ENCODE peak calls at places on chromosomes 16 and 17, in six cellular contexts. One of them, this sample, is unnamed.

GRCh38 chr16:1152123-1152638 is 725 bp upstream of the CACNA1H start:
- DNase-seq in A549: no peak
- DNase-seq in HepG2: no peak
- DNase-seq in GM12878: no peak
- DNase-seq in endothelial cell of umbilical vein: no peak
- DNase-seq in K562: no peak
- DNase-seq in this sample: no peak

GRCh38 chr16:85227924-85228462 is 115.7 kb upstream of the CIBAR2 start:
- DNase-seq in GM12878: no peak
- DNase-seq in A549: no peak
- DNase-seq in K562: peak
- DNase-seq in endothelial cell of umbilical vein: no peak
- DNase-seq in HepG2: no peak
- DNase-seq in this sample: peak

GRCh38 chr17:32310927-32311568 is 30.9 kb downstream of the C17orf75 start:
- DNase-seq in K562: no peak
- DNase-seq in GM12878: no peak
- DNase-seq in HepG2: no peak
- DNase-seq in A549: no peak
- DNase-seq in endothelial cell of umbilical vein: no peak
- DNase-seq in this sample: peak

GRCh38 chr17:45948881-45949624 is 50.0 kb upstream of the STH start:
- DNase-seq in endothelial cell of umbilical vein: peak
- DNase-seq in A549: peak
- DNase-seq in K562: peak
- DNase-seq in HepG2: peak
- DNase-seq in GM12878: no peak
- DNase-seq in this sample: peak

GRCh38 chr17:83151442-83152220 is 72.2 kb downstream of the METRNL start:
- DNase-seq in GM12878: no peak
- DNase-seq in endothelial cell of umbilical vein: no peak
- DNase-seq in HepG2: peak
- DNase-seq in K562: no peak
- DNase-seq in A549: no peak
- DNase-seq in this sample: no peak

GRCh38 chr16:75599452-75600277 is 23.4 kb downstream of the ADAT1 start:
- DNase-seq in A549: no peak
- DNase-seq in K562: no peak
- DNase-seq in HepG2: no peak
- DNase-seq in endothelial cell of umbilical vein: no peak
- DNase-seq in GM12878: no peak
- DNase-seq in this sample: no peak

GRCh38 chr16:28258571-28258970 is 33.8 kb upstream of the SBK1 start:
- DNase-seq in GM12878: no peak
- DNase-seq in HepG2: no peak
- DNase-seq in endothelial cell of umbilical vein: no peak
- DNase-seq in A549: no peak
- DNase-seq in K562: no peak
- DNase-seq in this sample: no peak

GRCh38 chr16:67084345-67085028 is 25.3 kb upstream of the PHAF1 start:
- DNase-seq in A549: no peak
- DNase-seq in endothelial cell of umbilical vein: no peak
- DNase-seq in GM12878: no peak
- DNase-seq in K562: no peak
- DNase-seq in HepG2: peak
- DNase-seq in this sample: peak

GRCh38 chr16:30886145-30886544 is 7.7 kb downstream of the BCL7C start:
- DNase-seq in A549: no peak
- DNase-seq in endothelial cell of umbilical vein: no peak
- DNase-seq in HepG2: no peak
- DNase-seq in K562: no peak
- DNase-seq in GM12878: no peak
- DNase-seq in this sample: no peak

GRCh38 chr16:30888856-30889499 is 4.9 kb downstream of the BCL7C start:
- DNase-seq in HepG2: no peak
- DNase-seq in endothelial cell of umbilical vein: no peak
- DNase-seq in GM12878: no peak
- DNase-seq in A549: no peak
- DNase-seq in K562: no peak
- DNase-seq in this sample: no peak

GRCh38 chr16:30889721-30890120 is 4.2 kb downstream of the BCL7C start:
- DNase-seq in HepG2: no peak
- DNase-seq in GM12878: no peak
- DNase-seq in A549: no peak
- DNase-seq in endothelial cell of umbilical vein: no peak
- DNase-seq in K562: no peak
- DNase-seq in this sample: no peak

GRCh38 chr16:30885196-30885595 is 8.7 kb downstream of the BCL7C start:
- DNase-seq in K562: no peak
- DNase-seq in HepG2: no peak
- DNase-seq in GM12878: no peak
- DNase-seq in A549: no peak
- DNase-seq in endothelial cell of umbilical vein: no peak
- DNase-seq in this sample: no peak

DNA sequence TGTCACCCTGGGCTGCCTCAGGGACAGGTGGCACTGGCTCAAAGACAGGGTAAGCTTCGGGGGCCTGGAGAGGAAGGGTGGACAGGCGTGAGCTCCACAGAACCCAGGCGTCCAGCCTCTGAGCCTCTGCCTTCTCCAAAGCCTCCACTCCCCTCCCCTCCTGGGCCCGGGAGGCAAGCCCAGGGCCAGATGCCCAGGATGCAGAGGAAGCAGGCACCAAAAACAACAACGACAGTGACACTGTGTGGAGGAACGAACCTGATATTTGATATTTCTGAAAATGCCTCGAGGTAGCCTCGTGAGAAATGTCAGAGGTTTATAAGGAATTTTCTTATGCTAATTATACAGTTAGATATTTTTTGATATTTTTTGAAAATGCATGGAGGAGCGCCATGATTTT is 6.0 kb downstream of the BCL7C start:
- DNase-seq in K562: no peak
- DNase-seq in endothelial cell of umbilical vein: no peak
- DNase-seq in GM12878: no peak
- DNase-seq in A549: no peak
- DNase-seq in HepG2: no peak
- DNase-seq in this sample: no peak
- TF ChIP-seq MYC in K562: no peak
- TF ChIP-seq MYC in endothelial cell of umbilical vein: no peak
- TF ChIP-seq MYC in GM12878: no peak
- TF ChIP-seq MYC in A549: no peak
- TF ChIP-seq MYC in HepG2: no peak
- TF ChIP-seq MYC in this sample: no peak

DNA sequence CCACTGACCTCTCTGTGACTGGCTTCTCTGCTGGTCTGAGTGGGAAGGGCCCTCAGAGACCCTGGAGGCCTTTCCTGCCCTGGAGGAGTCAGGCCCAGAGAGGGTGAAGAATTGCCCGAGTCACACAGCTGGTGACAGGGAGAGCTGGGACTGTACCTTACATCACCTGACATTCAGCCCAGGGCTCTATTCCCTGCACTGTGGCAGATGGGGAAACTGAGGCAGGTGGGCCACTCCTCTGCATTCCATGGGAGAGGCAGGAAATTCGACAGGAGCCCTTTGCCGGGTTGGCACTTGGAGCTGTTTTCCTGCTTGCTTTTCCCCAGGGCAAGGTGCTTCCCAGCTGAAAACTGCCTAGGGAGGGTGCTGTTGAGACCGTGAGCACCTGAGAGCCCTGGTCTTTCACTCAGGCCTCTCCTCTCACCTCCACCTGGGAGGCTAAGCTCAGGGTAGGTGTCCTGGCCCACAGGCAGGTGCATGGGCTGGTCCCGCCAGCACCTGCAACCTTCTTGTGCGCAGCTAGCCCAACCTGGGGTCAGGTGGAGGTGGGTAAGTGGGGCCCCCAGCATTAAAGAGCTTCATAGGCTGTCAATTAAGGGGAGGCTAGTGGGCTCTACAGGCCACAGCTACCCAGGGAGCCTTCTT is 8.5 kb downstream of the ADCY7 start:
- DNase-seq in HepG2: no peak
- DNase-seq in GM12878: no peak
- DNase-seq in K562: no peak
- DNase-seq in endothelial cell of umbilical vein: no peak
- DNase-seq in A549: no peak
- DNase-seq in this sample: no peak
- TF ChIP-seq POLR2A in HepG2: no peak
- TF ChIP-seq POLR2A in GM12878: no peak
- TF ChIP-seq POLR2A in K562: no peak
- TF ChIP-seq POLR2A in endothelial cell of umbilical vein: no peak
- TF ChIP-seq POLR2A in A549: no peak
- TF ChIP-seq POLR2A in this sample: peak

DNA sequence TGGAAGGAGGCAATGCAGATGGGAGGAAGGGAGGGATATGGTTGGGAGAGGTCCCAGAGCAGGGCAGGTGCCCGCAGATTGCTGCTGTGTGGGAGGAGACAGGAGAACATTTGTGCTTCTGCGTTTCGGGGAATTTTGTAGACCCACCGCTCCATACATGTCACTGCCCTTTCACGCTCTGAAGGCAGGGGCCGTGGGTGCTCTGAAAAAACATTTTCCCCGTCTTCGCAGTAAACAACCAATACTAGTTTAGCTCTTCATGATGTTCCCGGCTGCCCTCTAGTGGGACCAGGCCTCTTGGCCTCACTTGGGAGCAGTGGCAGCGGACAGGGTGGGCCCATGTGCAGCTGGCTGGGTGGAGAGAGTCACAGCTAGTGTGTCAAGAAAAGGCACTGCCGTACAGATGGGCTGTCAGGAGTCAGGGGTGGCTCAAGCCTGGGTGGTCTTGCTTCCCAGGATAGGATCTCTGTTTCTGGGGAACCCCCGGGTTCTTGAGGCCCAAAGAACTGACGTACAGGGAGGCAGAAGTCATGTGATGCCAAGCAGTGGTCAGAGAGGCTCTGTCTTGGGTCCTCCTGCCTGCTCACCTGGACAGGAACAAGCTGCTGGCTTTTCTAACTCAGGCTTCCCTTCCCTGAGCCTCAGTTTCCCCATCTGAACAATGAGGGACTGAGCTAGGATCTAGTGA is 46.5 kb upstream of the CPNE2 start:
- DNase-seq in HepG2: peak
- DNase-seq in A549: peak
- DNase-seq in endothelial cell of umbilical vein: peak
- DNase-seq in K562: peak
- DNase-seq in GM12878: peak
- DNase-seq in this sample: peak
- TF ChIP-seq MAX in HepG2: no peak
- TF ChIP-seq MAX in A549: no peak
- TF ChIP-seq MAX in endothelial cell of umbilical vein: no peak
- TF ChIP-seq MAX in K562: no peak
- TF ChIP-seq MAX in GM12878: peak
- TF ChIP-seq MAX in this sample: peak

DNA sequence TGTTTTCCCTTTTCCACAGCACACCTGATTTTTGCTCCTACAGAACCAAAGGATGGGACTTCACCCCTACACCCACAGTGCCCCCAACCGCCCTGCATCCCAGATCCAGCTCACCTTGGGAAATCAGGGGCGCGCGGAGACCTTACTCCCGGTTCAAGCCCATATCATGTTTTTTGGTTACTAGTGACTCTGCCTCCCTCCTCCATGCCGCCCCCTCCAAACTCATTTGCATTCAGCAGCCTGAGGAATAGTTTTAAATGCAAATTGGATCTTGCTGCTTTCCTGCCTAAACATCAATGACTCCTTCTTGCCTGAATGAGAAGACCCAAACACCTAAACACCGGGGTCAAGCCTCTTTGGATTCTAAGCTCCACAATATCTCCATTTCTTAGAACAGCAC is 331.8 kb downstream of the TMEM114 start:
- DNase-seq in GM12878: no peak
- DNase-seq in HepG2: no peak
- DNase-seq in A549: no peak
- DNase-seq in K562: no peak
- DNase-seq in endothelial cell of umbilical vein: no peak
- DNase-seq in this sample: no peak
- TF ChIP-seq MYC in GM12878: no peak
- TF ChIP-seq MYC in HepG2: no peak
- TF ChIP-seq MYC in A549: no peak
- TF ChIP-seq MYC in K562: no peak
- TF ChIP-seq MYC in endothelial cell of umbilical vein: no peak
- TF ChIP-seq MYC in this sample: no peak

DNA sequence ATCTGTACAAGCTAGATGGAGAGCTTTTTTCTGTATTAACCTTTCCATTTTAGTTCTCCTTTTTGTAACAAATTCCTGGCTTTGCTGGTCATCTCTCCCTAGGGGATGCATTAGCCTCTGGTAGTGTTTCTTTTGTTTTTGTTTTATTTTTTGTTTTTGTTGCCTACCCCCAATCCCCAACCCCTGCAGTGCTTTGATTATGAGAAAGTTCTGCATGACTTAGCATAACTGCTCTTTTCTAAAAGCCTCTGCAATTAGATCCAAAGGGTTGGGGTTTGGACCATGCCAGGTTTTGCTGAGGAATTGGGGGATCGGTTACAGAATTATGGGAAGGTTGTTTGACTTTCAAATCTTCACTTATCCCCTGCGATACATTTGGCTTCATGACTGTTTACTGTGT is 98.2 kb downstream of the ADAMTS18 start:
- DNase-seq in GM12878: no peak
- DNase-seq in K562: no peak
- DNase-seq in A549: no peak
- DNase-seq in HepG2: no peak
- DNase-seq in endothelial cell of umbilical vein: no peak
- DNase-seq in this sample: no peak
- TF ChIP-seq POLR2A in GM12878: no peak
- TF ChIP-seq POLR2A in K562: no peak
- TF ChIP-seq POLR2A in A549: no peak
- TF ChIP-seq POLR2A in HepG2: no peak
- TF ChIP-seq POLR2A in endothelial cell of umbilical vein: no peak
- TF ChIP-seq POLR2A in this sample: no peak

GRCh38 chr17:77235370-77236080 is 94.8 kb downstream of the SEC14L1 start:
- DNase-seq in HepG2: no peak
- DNase-seq in endothelial cell of umbilical vein: peak
- DNase-seq in K562: no peak
- DNase-seq in GM12878: peak
- DNase-seq in A549: no peak
- DNase-seq in this sample: peak
- TF ChIP-seq MAX in HepG2: no peak
- TF ChIP-seq MAX in endothelial cell of umbilical vein: no peak
- TF ChIP-seq MAX in K562: no peak
- TF ChIP-seq MAX in GM12878: no peak
- TF ChIP-seq MAX in A549: no peak
- TF ChIP-seq MAX in this sample: no peak

GRCh38 chr17:59845595-59846390 is 47.0 kb downstream of the TUBD1 start:
- DNase-seq in endothelial cell of umbilical vein: peak
- DNase-seq in HepG2: peak
- DNase-seq in A549: peak
- DNase-seq in K562: peak
- DNase-seq in GM12878: no peak
- DNase-seq in this sample: peak
- TF ChIP-seq MYC in endothelial cell of umbilical vein: no peak
- TF ChIP-seq MYC in HepG2: no peak
- TF ChIP-seq MYC in A549: no peak
- TF ChIP-seq MYC in K562: no peak
- TF ChIP-seq MYC in GM12878: no peak
- TF ChIP-seq MYC in this sample: no peak

GRCh38 chr16:53098526-53099317 is 43.9 kb downstream of the CHD9 start:
- DNase-seq in K562: peak
- DNase-seq in endothelial cell of umbilical vein: peak
- DNase-seq in GM12878: peak
- DNase-seq in HepG2: peak
- DNase-seq in A549: peak
- DNase-seq in this sample: peak
- TF ChIP-seq POLR2A in K562: no peak
- TF ChIP-seq POLR2A in endothelial cell of umbilical vein: peak
- TF ChIP-seq POLR2A in GM12878: peak
- TF ChIP-seq POLR2A in HepG2: no peak
- TF ChIP-seq POLR2A in A549: peak
- TF ChIP-seq POLR2A in this sample: no peak

This sample was measured in NB4.